ENCODE peak calls at places on chromosomes 1 and 21, in six cellular contexts. T, Q, V, J, R and O are unnamed samples.

GRCh38 chr21:45983981-45984551 is 2.5 kb downstream of the COL6A1 start:
- DNase-seq in T (no peak), V (no peak), R (no peak), J (no peak), Q (peak), O (no peak)

GRCh38 chr1:107141491-107142369 is 891 bp downstream of the NTNG1 start:
- DNase-seq in J (no peak), Q (peak), T (peak), V (peak), R (peak), O (peak)

GRCh38 chr1:20248954-20249612 is 41.6 kb upstream of the VWA5B1 start:
- DNase-seq in J (peak), T (peak), V (no peak), Q (no peak), R (peak), O (no peak)

GRCh38 chr1:43270421-43271095 is 775 bp downstream of the TMEM125 start:
- DNase-seq in R (no peak), J (no peak), Q (peak), V (peak), T (peak), O (peak)

GRCh38 chr1:176717052-176717754 is 254.2 kb downstream of the PAPPA2 start:
- DNase-seq in Q (no peak), R (no peak), J (no peak), T (no peak), V (no peak), O (no peak)

GRCh38 chr21:37380349-37381323 is 14.1 kb downstream of the DYRK1A start:
- DNase-seq in J (no peak), V (no peak), T (no peak), R (no peak), Q (no peak), O (peak)

GRCh38 chr1:84365225-84366221 is 32.8 kb upstream of the DNASE2B start:
- DNase-seq in V (peak), Q (peak), J (no peak), R (peak), T (peak), O (peak)

GRCh38 chr1:44826375-44827196 is 16.5 kb downstream of the PTCH2 start:
- DNase-seq in R (peak), V (no peak), J (no peak), T (no peak), Q (no peak), O (no peak)

GRCh38 chr1:12594966-12595838 is 22.8 kb downstream of the DHRS3 start:
- DNase-seq in V (no peak), Q (peak), R (peak), J (no peak), T (no peak), O (peak)

GRCh38 chr1:206925116-206925736 is 3.5 kb upstream of the FCMR start:
- DNase-seq in Q (peak), T (peak), R (no peak), V (no peak), J (peak), O (no peak)

GRCh38 chr1:192311281-192311680 is 5.5 kb upstream of the RGS21 start:
- DNase-seq in J (no peak), V (peak), T (peak), Q (peak), R (peak), O (peak)

GRCh38 chr21:33419538-33420123 is 16.4 kb downstream of the IFNGR2 start:
- DNase-seq in R (peak), J (no peak), V (no peak), Q (peak), T (no peak), O (peak)

GRCh38 chr1:93180723-93181613 is at the start of gene CCDC18:
- DNase-seq in T (peak), Q (peak), R (peak), J (peak), V (peak), O (no peak)

GRCh38 chr1:6646499-6647148 is 22.0 kb downstream of the THAP3 start:
- DNase-seq in T (peak), R (peak), J (no peak), Q (peak), V (peak), O (peak)

GRCh38 chr1:185894806-185895205 is 160.6 kb downstream of the HMCN1 start:
- DNase-seq in Q (peak), V (no peak), T (no peak), R (peak), J (no peak), O (no peak)

GRCh38 chr1:23116216-23116836 is 52.3 kb downstream of the LUZP1 start:
- DNase-seq in V (no peak), T (no peak), R (no peak), J (no peak), Q (no peak), O (no peak)

GRCh38 chr1:178650950-178651461 is 74.0 kb upstream of the RALGPS2 start:
- DNase-seq in V (no peak), R (peak), Q (peak), J (no peak), T (no peak), O (no peak)

GRCh38 chr1:159170639-159171038 is 776 bp upstream of the CADM3 start:
- DNase-seq in Q (no peak), R (no peak), V (no peak), T (no peak), J (no peak), O (peak)

GRCh38 chr1:94754570-94754969 is 65.6 kb upstream of the SLC44A3 start:
- DNase-seq in J (no peak), R (no peak), T (no peak), V (no peak), Q (peak), O (no peak)

GRCh38 chr21:46096596-46096981 is 1.3 kb upstream of the COL6A2 start:
- DNase-seq in Q (no peak), T (no peak), R (no peak), J (no peak), V (no peak), O (no peak)

DNA sequence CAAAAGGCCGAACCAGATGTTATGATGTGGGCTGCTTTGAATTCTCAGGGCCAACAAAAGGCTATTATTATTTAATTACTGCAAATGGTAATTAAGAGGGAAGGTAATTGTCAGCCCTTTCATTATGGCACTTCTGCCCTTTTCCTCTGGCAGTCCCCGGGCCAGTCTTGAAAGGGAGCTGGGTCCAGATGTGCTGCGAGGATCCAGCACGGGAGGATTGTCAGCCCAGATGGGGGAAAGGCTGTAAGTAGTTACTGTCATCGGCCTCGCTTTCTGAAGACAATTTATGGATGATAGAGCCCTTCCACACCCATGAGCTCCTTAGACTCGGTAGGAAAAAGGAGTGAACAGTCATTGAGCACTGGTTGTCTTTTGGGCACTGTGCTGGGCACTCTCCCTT is 8.8 kb upstream of the ZNF362 start:
- DNase-seq in Q (no peak), T (no peak), R (no peak), V (no peak), J (no peak), O (no peak)
- H2AFZ ChIP-seq in Q (no peak), T (no peak), R (no peak), V (no peak), J (no peak), O (no peak)

DNA sequence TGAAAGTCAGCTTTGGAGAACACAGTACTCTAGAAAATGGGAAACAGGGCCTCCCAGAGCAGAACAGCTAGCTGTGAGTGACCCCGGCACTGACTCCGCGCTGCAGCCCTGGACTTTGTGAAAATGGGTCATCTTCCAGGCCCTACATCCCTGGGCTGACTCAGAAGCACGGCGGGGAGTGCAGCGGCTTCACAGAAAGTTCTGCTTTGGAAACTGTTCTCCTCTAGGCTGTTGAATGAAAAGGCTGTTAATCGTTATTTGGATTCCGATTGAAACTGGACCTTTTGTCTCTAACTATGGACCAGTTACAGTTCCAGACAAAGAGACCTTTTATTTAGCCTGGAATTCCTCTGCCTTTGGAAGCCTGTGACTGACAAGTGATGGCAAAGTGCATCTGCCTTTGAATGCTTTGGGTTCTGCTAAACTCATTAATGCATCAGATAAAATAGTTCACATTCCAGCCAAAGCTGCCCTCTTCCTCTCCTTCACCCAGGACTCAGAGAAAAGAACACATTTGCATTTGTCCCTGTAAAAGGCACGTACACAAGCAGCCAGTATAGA is 144.9 kb upstream of the HOOK1 start:
- DNase-seq in T (no peak), V (no peak), Q (peak), R (no peak), J (no peak), O (peak)
- H2AFZ ChIP-seq in T (no peak), V (no peak), Q (peak), R (no peak), J (no peak), O (peak)

GRCh38 chr1:15895233-15895632 is 47.7 kb downstream of the SPEN start:
- DNase-seq in J (no peak), V (no peak), Q (no peak), R (no peak), T (no peak), O (no peak)
- H2AFZ ChIP-seq in J (no peak), V (no peak), Q (no peak), R (no peak), T (no peak), O (no peak)

DNA sequence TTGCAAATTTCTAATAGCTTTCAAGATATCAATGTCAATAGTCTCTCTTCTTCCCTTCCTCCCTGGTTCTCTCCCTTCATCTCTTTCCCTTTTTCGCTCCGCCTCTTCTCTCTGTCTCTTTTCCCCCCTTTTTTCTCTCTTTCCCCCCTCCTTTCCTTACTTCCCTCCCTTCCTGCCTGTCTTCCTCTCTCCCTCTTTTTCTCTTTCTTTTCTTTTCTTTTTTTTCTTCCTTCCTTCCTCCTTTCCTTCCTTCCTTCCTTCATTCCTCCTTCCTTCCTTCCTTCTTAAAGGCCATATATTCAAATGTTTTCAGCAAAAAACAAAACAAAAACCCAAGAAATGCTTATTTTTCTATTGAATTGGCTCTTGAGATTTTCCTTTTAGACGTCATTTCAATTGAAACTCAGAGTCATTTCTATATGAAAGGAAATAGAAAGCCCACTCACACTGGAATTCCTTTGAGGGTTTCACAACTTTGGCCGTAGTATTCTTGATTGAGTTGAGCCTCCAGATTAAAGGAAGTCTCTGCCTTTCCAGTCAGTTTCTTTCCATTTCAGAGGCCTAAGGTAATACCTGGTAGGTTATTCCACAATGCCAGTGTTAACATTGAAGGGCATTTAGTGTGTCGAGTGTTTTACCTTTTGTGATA is 551.5 kb downstream of the LMO4 start:
- DNase-seq in J (no peak), R (no peak), T (no peak), Q (no peak), V (no peak), O (no peak)
- H2AFZ ChIP-seq in J (no peak), R (no peak), T (no peak), Q (no peak), V (no peak), O (no peak)

DNA sequence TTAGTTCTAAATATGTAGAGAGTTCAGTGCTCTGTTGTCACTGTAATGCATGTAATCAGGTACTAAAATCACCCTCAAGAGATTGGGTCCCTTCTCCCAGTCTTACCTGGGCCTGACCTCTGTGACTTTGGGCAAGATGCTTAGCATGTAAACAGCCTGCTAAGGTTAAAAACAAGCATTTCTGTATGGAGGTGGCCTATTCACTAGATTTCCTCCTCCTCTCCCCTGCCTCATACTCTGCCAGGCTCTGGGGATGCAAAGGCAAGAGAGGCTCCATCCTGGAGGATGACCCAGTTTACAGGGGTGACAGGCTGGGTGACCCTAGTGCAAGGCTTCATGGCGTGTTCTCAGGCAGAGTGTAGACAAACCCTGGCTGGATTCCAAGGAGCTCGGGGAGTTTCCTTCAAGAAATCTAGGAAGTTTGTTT is 28.8 kb downstream of the VANGL2 start:
- DNase-seq in V (no peak), Q (no peak), R (no peak), T (no peak), J (peak), O (no peak)
- H2AFZ ChIP-seq in V (no peak), Q (peak), R (no peak), T (peak), J (peak), O (no peak)